ENCODE peak calls at places on chromosome 19, in four cellular contexts. Y is A549, M is IMR-90, K is lower leg skin. Q is an unnamed sample.

GRCh38 chr19:35354898-35355297 is 3.4 kb upstream of the FFAR3 start:
- DNase-seq in Y (no peak), K (no peak), M (no peak), Q (no peak)

GRCh38 chr19:14686411-14686810 is 3.4 kb upstream of the ZNF333 start:
- DNase-seq in M (peak; percentile 9), K (no peak), Y (peak; percentile 47), Q (peak; percentile 26)

GRCh38 chr19:51501594-51502263 is at the start of gene SIGLEC12:
- DNase-seq in K (peak; percentile 23), Y (no peak), M (no peak), Q (no peak)

GRCh38 chr19:31356587-31357314 is 7.5 kb upstream of the TSHZ3 start:
- DNase-seq in Y (no peak), K (no peak), M (no peak), Q (peak; percentile 53)

GRCh38 chr19:6801397-6802086 is 29.0 kb downstream of the VAV1 start:
- DNase-seq in K (peak; percentile 28), Y (peak; percentile 87), M (no peak), Q (peak; percentile 62)

GRCh38 chr19:14031719-14032480 is at the start of gene IL27RA:
- DNase-seq in M (peak; percentile 31), Y (peak; percentile 68), K (no peak), Q (peak; percentile 68)

GRCh38 chr19:54305141-54305540 is 7.8 kb downstream of the LILRA5 start:
- DNase-seq in M (no peak), Y (no peak), K (no peak), Q (no peak)

GRCh38 chr19:33429891-33430673 is 56.6 kb downstream of the CEBPG start:
- DNase-seq in Y (no peak), K (no peak), M (no peak), Q (no peak)

GRCh38 chr19:33705090-33705847 is 83.5 kb downstream of the CHST8 start:
- DNase-seq in K (no peak), M (no peak), Y (no peak), Q (no peak)

GRCh38 chr19:35249146-35249847 is 495 bp downstream of the LSR start:
- DNase-seq in M (no peak), K (peak; percentile 19), Y (no peak), Q (no peak)

GRCh38 chr19:42392165-42392564 is 2.1 kb upstream of the CNFN start:
- DNase-seq in Y (no peak), K (no peak), M (no peak), Q (no peak)
- TF ChIP-seq POLR2A in Y (no peak), K (no peak), M (no peak), Q (no peak)

GRCh38 chr19:1284293-1284978 is 1.2 kb upstream of the EFNA2 start:
- DNase-seq in M (no peak), Y (no peak), K (no peak), Q (no peak)
- TF ChIP-seq POLR2A in M (no peak), Y (no peak), K (no peak), Q (no peak)

DNA sequence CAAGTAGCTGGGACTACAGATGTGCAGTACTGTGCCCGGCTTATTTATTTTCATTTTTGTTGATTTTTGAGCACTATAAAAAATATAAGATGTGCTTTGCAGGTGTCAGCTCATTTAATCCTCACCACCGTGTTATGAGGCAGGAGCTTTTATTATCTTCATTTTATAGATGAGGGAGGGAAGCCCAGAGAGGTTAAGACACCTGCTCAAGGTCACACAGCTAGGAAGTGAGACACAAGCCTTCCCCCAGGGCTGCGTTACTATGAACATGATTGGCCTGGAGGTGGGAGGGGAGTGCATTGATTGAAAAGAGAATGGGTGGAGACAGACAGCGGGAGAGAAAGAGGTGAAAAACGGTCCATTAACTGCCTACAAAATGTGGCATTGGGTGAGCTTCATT is 7.2 kb downstream of the ANKRD24 start:
- DNase-seq in Y (no peak), M (no peak), K (no peak), Q (no peak)
- TF ChIP-seq POLR2A in Y (no peak), M (no peak), K (no peak), Q (no peak)

GRCh38 chr19:4447327-4448146 is 10.1 kb downstream of the UBXN6 start:
- DNase-seq in K (no peak), Y (no peak), M (no peak), Q (no peak)

GRCh38 chr19:4444765-4445741 is 12.5 kb downstream of the UBXN6 start:
- DNase-seq in K (no peak), M (no peak), Y (no peak), Q (no peak)

GRCh38 chr19:4446801-4447200 is 10.8 kb downstream of the UBXN6 start:
- DNase-seq in K (no peak), M (no peak), Y (no peak), Q (no peak)

GRCh38 chr19:4443966-4444764 is 13.4 kb downstream of the UBXN6 start:
- DNase-seq in Y (no peak), K (no peak), M (no peak), Q (no peak)

DNA sequence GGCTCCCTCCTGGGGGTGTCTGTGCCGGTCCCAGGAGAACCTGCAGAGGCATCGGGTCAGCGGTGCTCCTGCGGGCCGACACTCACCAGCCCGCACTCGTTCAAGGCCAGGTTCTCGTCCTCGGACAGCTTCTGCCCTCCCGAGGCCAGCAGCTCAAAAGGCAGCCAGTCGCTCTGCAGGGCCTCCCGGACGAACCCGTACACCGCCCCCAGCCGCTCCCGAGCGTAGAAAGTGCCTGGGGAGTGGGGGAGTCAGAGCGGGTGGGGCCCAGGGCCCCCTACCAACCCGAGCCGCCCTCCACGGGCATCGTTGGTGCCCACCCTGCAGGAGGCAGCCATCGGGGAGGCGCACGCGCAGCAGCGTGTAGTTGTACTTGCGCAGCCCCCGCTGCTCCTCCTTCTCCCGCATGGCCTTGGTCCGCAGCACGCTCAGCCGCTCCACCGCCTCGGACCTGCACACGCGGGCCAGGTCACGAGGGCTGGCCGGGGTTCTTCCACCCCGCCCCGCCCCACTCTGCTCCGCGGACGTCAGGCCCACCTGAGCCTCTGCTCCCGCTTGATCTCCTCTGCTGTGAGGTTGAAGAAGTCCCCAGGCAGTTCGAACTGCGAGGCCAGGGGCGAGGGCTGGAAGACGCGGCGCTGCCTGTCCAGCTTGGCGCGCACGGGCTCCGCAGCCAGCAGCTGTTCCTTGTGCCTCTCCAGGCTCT is 11.5 kb downstream of the UBXN6 start:
- DNase-seq in M (no peak), K (no peak), Y (no peak), Q (no peak)
- TF ChIP-seq POLR2A in M (no peak), K (no peak), Y (no peak), Q (no peak)

GRCh38 chr19:47719047-47719885 is 6.0 kb downstream of the EHD2 start:
- DNase-seq in M (peak; percentile 99), Y (peak; percentile 91), K (peak; percentile 91), Q (no peak)
- TF ChIP-seq POLR2A in M (no peak), Y (no peak), K (no peak), Q (no peak)

DNA sequence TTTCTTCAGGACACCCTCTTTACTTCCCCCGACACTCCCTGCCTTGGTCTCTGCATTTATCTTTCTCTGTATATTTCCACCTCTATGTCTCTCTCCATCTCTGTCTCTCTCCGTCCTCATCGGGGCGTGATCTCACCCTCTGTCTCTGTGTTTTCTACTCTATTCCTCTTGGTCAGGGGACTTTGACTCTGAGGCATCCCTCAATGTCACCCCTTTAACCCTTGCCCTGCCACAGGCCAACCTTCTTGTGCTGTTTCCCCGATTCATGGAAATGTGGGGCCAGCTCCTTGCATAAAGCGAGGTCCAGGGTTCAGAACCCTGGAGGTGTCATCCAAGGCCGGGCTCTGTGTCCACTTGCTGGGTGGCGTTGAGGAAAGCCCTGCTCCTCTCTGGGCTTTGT is 46.8 kb downstream of the COLGALT1 start:
- DNase-seq in M (no peak), Y (no peak), K (no peak), Q (no peak)
- TF ChIP-seq POLR2A in M (no peak), Y (no peak), K (no peak), Q (no peak)

GRCh38 chr19:49911381-49912145 is 14.9 kb upstream of the IL4I1 start:
- DNase-seq in K (no peak), Y (no peak), M (peak; percentile 52), Q (no peak)
- TF ChIP-seq POLR2A in K (no peak), Y (no peak), M (no peak), Q (no peak)

DNA sequence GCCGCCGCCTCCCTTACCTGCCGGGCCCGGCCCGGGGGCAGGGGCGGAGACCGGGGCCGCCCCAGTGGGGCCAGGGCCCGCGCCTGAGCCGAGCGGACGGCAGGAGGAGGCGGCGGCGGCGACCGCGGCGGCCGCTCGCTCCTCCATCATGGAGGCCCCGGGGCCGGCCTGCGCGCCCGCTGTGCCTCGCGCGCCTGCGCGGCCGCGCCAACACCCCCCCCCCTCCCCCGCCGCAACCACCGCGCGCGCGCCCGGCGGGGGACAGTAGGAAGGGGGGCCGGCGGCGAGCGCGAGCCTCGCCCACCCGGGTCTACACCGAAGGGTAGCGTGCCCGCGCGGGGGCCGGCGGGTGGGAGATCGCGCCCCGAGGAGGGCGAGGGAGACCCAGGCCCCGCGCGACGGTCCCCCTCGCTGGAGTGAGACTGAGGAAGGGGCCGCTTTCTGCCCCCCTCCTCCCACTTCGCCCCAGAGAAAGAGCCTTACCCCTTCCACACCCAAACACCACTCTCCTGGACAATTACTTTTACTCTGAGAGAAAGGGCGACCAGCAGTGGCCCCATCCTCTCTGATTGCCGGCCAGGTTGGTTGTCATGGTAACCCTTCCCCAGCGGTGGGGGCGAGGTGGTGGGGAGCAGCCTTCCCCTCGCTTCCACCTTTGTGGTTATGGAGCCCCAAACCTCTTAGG is at the start of gene STRN4:
- DNase-seq in K (no peak), M (no peak), Y (no peak), Q (peak; percentile 75)
- TF ChIP-seq POLR2A in K (no peak), M (peak; percentile 76), Y (peak; percentile 51), Q (no peak)

GRCh38 chr19:38844093-38844686 is 5.6 kb downstream of the HNRNPL start:
- DNase-seq in Y (no peak), K (no peak), M (no peak), Q (no peak)
- TF ChIP-seq POLR2A in Y (no peak), K (no peak), M (no peak), Q (no peak)

DNA sequence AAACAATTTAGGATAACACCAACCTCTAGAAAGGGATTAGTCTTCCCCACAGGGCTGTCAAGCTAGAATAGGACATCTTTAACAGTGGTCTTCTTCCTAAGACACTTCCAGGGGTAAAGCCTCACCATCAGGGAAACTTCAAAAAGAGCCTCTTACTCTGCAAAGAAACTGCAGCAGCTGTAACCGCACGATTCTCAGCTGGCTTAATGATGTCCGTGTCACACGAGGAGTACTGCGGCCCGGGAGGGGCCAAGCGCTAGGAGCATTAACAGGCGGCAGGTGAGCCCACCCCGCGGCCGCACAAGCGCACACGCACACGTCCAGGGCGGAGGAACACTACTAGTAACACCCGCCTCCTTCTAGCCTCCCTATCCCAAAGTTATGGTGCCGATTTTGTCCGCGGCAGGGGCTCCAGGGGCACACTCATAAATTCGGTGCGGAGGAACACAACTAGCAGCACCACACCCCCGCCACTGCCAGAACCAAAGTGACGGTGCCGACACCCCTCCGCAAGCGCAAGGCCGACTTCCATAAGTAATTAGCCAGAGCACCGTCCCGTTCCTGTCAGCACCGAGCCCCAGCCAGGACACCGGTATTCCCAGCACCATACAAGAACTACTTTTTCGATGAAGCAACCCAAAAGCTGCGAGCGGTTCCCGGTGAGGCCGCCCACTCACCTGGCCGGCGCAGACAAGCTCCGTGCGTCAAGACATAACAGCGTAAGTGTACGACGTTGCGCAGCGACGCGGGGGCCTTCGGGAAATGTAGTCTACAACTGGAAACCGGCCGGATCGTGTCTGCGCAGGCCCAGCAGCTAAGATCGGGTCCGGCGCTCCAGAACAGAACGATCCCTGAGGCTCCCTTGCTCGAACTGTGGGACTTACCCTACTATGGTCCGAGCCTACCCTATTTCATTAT is at the start of the genes ZNF540 and ZNF571:
- DNase-seq in Y (peak; percentile 97), K (peak; percentile 94), M (peak; percentile 93), Q (peak; percentile 91)
- TF ChIP-seq POLR2A in Y (peak; percentile 43), K (no peak), M (peak; percentile 38), Q (peak; percentile 45)